ENCODE peak calls at places on chromosomes 6 and 20, in five cellular contexts. R is esophagus muscularis mucosa, D is GM23338, P is vagina, E is mammary epithelial cell. N is an unnamed sample.
A peak's percentile ranks its signal among the peaks of the same experiment; 100 is the strongest.

GRCh38 chr6:107185570-107185969 is 70.3 kb upstream of the BEND3 start:
- DNase-seq in E (peak; percentile 34), R (no peak), D (peak; percentile 63), P (no peak), N (no peak)

GRCh38 chr6:66558189-66558588 is 851.2 kb upstream of the EYS start:
- DNase-seq in D (peak; percentile 59), E (no peak), R (no peak), P (no peak), N (no peak)

GRCh38 chr20:63177785-63178444 is 38.0 kb downstream of the YTHDF1 start:
- DNase-seq in P (no peak), E (no peak), R (no peak), D (no peak), N (no peak)

GRCh38 chr6:90939906-90940305 is 353.0 kb upstream of the MAP3K7 start:
- DNase-seq in P (no peak), D (no peak), E (no peak), R (no peak), N (no peak)

GRCh38 chr6:56026461-56027180 is 151.2 kb upstream of the BMP5 start:
- DNase-seq in D (no peak), E (peak; percentile 33), R (no peak), P (no peak), N (no peak)

GRCh38 chr6:111447051-111447450 is 36.0 kb downstream of the REV3L start:
- DNase-seq in R (no peak), P (no peak), E (no peak), D (no peak), N (no peak)

GRCh38 chr6:98118357-98119045 is 715.9 kb upstream of the POU3F2 start:
- DNase-seq in E (no peak), D (peak; percentile 31), R (no peak), P (no peak), N (peak; percentile 20)

GRCh38 chr20:46573234-46573633 is 22.8 kb upstream of the OCSTAMP start:
- DNase-seq in D (no peak), P (no peak), R (no peak), E (no peak), N (no peak)

GRCh38 chr6:25341923-25342619 is 62.9 kb downstream of the CARMIL1 start:
- DNase-seq in R (no peak), E (no peak), D (peak; percentile 81), P (no peak), N (no peak)

GRCh38 chr6:89217308-89217999 is at the start of gene GABRR1:
- DNase-seq in E (no peak), R (no peak), P (no peak), D (peak; percentile 17), N (peak; percentile 66)

GRCh38 chr6:129507059-129507807 is 202.7 kb downstream of the ARHGAP18 start:
- DNase-seq in D (no peak), P (no peak), R (no peak), E (peak; percentile 60), N (no peak)

GRCh38 chr6:37244430-37245310 is 12.9 kb upstream of the TBC1D22B start:
- DNase-seq in R (peak; percentile 96), D (no peak), P (no peak), E (peak; percentile 100), N (peak; percentile 99)

GRCh38 chr6:36758516-36759176 is 61.0 kb downstream of the RAB44 start:
- DNase-seq in R (no peak), P (no peak), E (no peak), D (peak; percentile 61), N (no peak)

GRCh38 chr6:34544776-34545471 is 11.2 kb downstream of the SPDEF start:
- DNase-seq in R (no peak), E (no peak), P (no peak), D (no peak), N (no peak)

GRCh38 chr6:38404900-38405556 is 234.7 kb downstream of the BTBD9 start:
- DNase-seq in E (peak; percentile 87), D (no peak), P (no peak), R (no peak), N (no peak)

GRCh38 chr6:55405474-55406220 is 78.4 kb downstream of the GFRAL start:
- DNase-seq in E (no peak), R (no peak), P (no peak), D (no peak), N (no peak)

GRCh38 chr6:133173276-133173675 is 67.9 kb upstream of the EYA4 start:
- DNase-seq in P (no peak), E (no peak), R (no peak), D (no peak), N (no peak)

GRCh38 chr6:5107332-5107731 is 22.2 kb downstream of the PPP1R3G start:
- DNase-seq in D (no peak), P (no peak), R (no peak), E (no peak), N (no peak)

GRCh38 chr20:32251470-32251869 is 26.0 kb upstream of the KIF3B start:
- DNase-seq in D (no peak), E (no peak), R (no peak), P (no peak), N (no peak)

GRCh38 chr6:118554698-118555097 is 6.6 kb downstream of the PLN start:
- DNase-seq in P (no peak), D (no peak), E (no peak), R (no peak), N (no peak)

GRCh38 chr6:12381587-12381986 is 91.4 kb downstream of the EDN1 start:
- DNase-seq in D (no peak), E (peak; percentile 76), R (no peak), P (no peak), N (no peak)

GRCh38 chr20:16025084-16025483 is 548.2 kb downstream of the KIF16B start:
- DNase-seq in P (no peak), E (no peak), D (no peak), R (no peak), N (no peak)

GRCh38 chr6:108106694-108107093 is 32.2 kb upstream of the OSTM1 start:
- DNase-seq in E (no peak), R (no peak), D (no peak), P (no peak), N (no peak)

GRCh38 chr20:41669708-41670263 is 51.6 kb upstream of the CHD6 start:
- DNase-seq in P (no peak), E (peak; percentile 14), D (peak; percentile 11), R (no peak), N (no peak)

GRCh38 chr6:124226396-124226795 is 422.7 kb downstream of the NKAIN2 start:
- DNase-seq in P (no peak), D (no peak), E (peak; percentile 55), R (no peak), N (peak; percentile 17)

GRCh38 chr6:39880521-39881048 is 53.7 kb downstream of the MOCS1 start:
- DNase-seq in R (no peak), D (no peak), P (no peak), E (no peak), N (no peak)

GRCh38 chr6:39879535-39879934 is 54.7 kb downstream of the MOCS1 start:
- DNase-seq in R (no peak), P (no peak), D (no peak), E (no peak), N (no peak)

GRCh38 chr6:39884696-39885095 is 49.6 kb downstream of the MOCS1 start:
- DNase-seq in E (no peak), D (no peak), P (no peak), R (no peak), N (no peak)

GRCh38 chr6:39881851-39882566 is 52.3 kb downstream of the MOCS1 start:
- DNase-seq in P (no peak), D (no peak), R (no peak), E (no peak), N (no peak)

GRCh38 chr6:39882567-39882953 is 51.7 kb downstream of the MOCS1 start:
- DNase-seq in R (no peak), P (no peak), D (peak; percentile 17), E (no peak), N (peak; percentile 90)
- H3K4me3 ChIP-seq in R (no peak overlapping the region), P (no peak overlapping the region), D (no peak overlapping the region), E (no peak overlapping the region), N (no peak overlapping the region)

GRCh38 chr6:30883476-30883742 is 910 bp upstream of the DDR1 start:
- DNase-seq in P (no peak), R (no peak), E (no peak), D (no peak), N (no peak)
- H3K4me3 ChIP-seq in P (peak overlapping the region; percentile 61), R (peak overlapping the region; percentile 67), E (peak overlapping the region; percentile 76), D (peak overlapping the region; percentile 92), N (peak overlapping the region; percentile 22)

GRCh38 chr20:56926501-56926900 is 297.4 kb downstream of the TFAP2C start:
- DNase-seq in D (no peak), E (no peak), P (no peak), R (no peak), N (no peak)

GRCh38 chr20:56933331-56933698 is 304.2 kb downstream of the TFAP2C start:
- DNase-seq in E (peak; percentile 16), D (no peak), R (no peak), P (no peak), N (no peak)

GRCh38 chr20:56928007-56928406 is 298.9 kb downstream of the TFAP2C start:
- DNase-seq in R (no peak), D (peak; percentile 43), P (no peak), E (no peak), N (no peak)

GRCh38 chr20:56932575-56933330 is 303.6 kb downstream of the TFAP2C start:
- DNase-seq in E (no peak), R (no peak), P (no peak), D (no peak), N (no peak)

DNA sequence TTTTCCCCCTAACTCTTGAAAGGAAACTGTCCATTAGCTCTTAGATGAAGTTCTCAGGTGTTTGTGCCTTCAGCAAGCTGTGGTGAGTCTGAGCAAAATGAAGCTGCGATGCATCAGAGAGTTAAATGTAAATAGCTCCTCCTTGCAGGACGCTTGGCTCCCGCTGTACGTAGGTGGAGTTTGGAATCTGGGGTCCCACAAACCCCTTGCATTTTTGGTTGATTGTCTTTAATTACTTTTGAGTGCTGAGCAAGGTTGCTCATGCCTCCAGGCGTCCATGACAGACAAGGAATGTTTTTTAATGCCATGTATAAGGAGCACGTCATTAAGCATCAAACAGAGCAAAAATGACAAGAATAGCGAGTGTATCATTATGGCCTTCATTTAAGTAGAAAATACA is 300.5 kb downstream of the TFAP2C start:
- DNase-seq in E (no peak), P (no peak), R (no peak), D (peak; percentile 47), N (no peak)
- H3K4me3 ChIP-seq in E (no peak overlapping the region), P (no peak overlapping the region), R (no peak overlapping the region), D (peak overlapping the region; percentile 37), N (no peak overlapping the region)

GRCh38 chr20:25050082-25050481 is 7.9 kb downstream of the ACSS1 start:
- DNase-seq in E (no peak), P (no peak), R (no peak), D (no peak), N (no peak)
- H3K4me3 ChIP-seq in E (no peak overlapping the region), P (no peak overlapping the region), R (no peak overlapping the region), D (no peak overlapping the region), N (no peak overlapping the region)

DNA sequence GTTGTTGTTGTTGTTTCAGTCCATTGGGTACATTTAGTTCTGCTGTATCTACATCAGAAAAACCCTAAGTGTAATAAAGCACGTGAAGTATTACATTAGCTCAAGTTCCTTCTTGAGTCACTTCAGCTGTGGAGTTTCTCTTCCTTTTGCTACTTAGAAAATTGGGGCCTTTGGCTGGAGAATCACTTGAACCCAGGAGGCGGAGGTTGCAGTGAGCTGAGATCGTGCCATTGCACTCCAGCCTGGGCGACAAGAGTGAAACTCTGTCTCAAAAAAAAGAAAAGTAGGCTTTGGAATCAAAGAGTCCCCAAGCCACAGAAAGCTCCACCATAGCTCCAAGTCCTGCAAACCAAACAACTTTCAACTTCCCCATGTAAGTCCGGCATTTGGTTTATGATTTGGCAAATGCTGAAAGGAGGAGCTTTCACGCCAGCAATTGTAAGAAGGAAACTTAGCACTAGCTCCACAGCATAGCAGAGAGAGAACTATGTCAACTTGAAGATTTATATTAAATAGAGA is 56.5 kb upstream of the RNF144B start:
- DNase-seq in D (no peak), R (peak; percentile 80), P (no peak), E (no peak), N (no peak)
- H3K4me3 ChIP-seq in D (no peak overlapping the region), R (no peak overlapping the region), P (no peak overlapping the region), E (no peak overlapping the region), N (no peak overlapping the region)